ENCODE peak calls at places on chromosome 18, in seven cellular contexts. S, G, W, V, F, R and K are unnamed samples. For H3K27me3, the result is how much of the 10 kb centered on the place peaks cover.

GRCh38 chr18:3625717-3626091 is 175.7 kb downstream of the TGIF1 start:
- DNase-seq in S (no peak), G (no peak), W (peak), V (no peak), F (no peak), R (no peak), K (no peak)

GRCh38 chr18:3449702-3450357 is at the start of gene TGIF1:
- DNase-seq in S (no peak), G (peak), W (peak), V (peak), F (no peak), R (peak), K (peak)

GRCh38 chr18:48946329-48946835 is 4.4 kb downstream of the SMAD7 start:
- DNase-seq in S (no peak), G (no peak), W (peak), V (no peak), F (no peak), R (no peak), K (no peak)

GRCh38 chr18:10565835-10566234 is 40.0 kb downstream of the NAPG start:
- DNase-seq in S (no peak), G (no peak), W (no peak), V (no peak), F (no peak), R (no peak), K (no peak)

GRCh38 chr18:471701-472100 is 28.8 kb downstream of the COLEC12 start:
- DNase-seq in S (no peak), G (no peak), W (no peak), V (no peak), F (no peak), R (no peak), K (no peak)

GRCh38 chr18:6543330-6543908 is 128.7 kb upstream of the L3MBTL4 start:
- DNase-seq in S (no peak), G (no peak), W (peak), V (no peak), F (no peak), R (no peak), K (no peak)

GRCh38 chr18:22141211-22141610 is 28.2 kb upstream of the GATA6 start:
- DNase-seq in S (no peak), G (no peak), W (no peak), V (no peak), F (no peak), R (no peak), K (no peak)

GRCh38 chr18:11494093-11494492 is 115.3 kb upstream of the SLC35G4 start:
- DNase-seq in S (no peak), G (no peak), W (peak), V (no peak), F (no peak), R (no peak), K (no peak)

GRCh38 chr18:31558567-31558966 is 33.1 kb upstream of the TTR start:
- DNase-seq in S (no peak), G (no peak), W (no peak), V (no peak), F (no peak), R (no peak), K (no peak)

GRCh38 chr18:45456076-45457066 is 158.9 kb upstream of the SLC14A2 start:
- DNase-seq in S (no peak), G (peak), W (no peak), V (no peak), F (no peak), R (no peak), K (no peak)

GRCh38 chr18:12783524-12783923 is 80.7 kb downstream of the PSMG2 start:
- DNase-seq in S (no peak), G (no peak), W (no peak), V (no peak), F (no peak), R (no peak), K (no peak)

GRCh38 chr18:6645246-6645645 is 84.3 kb upstream of the ARHGAP28 start:
- DNase-seq in S (no peak), G (no peak), W (no peak), V (no peak), F (no peak), R (no peak), K (no peak)

GRCh38 chr18:2529154-2529553 is 42.2 kb downstream of the METTL4 start:
- DNase-seq in S (no peak), G (no peak), W (no peak), V (no peak), F (no peak), R (no peak), K (no peak)

GRCh38 chr18:22143347-22144340 is 25.7 kb upstream of the GATA6 start:
- DNase-seq in S (no peak), G (no peak), W (no peak), V (no peak), F (no peak), R (no peak), K (no peak)

GRCh38 chr18:78576967-78577366 is 402.7 kb upstream of the SALL3 start:
- DNase-seq in S (no peak), G (no peak), W (no peak), V (no peak), F (no peak), R (no peak), K (no peak)

GRCh38 chr18:6401687-6402086 is 13.0 kb downstream of the L3MBTL4 start:
- DNase-seq in S (no peak), G (no peak), W (no peak), V (no peak), F (no peak), R (no peak), K (no peak)

GRCh38 chr18:23585007-23585871 is 1.1 kb downstream of the NPC1 start:
- DNase-seq in S (peak), G (no peak), W (peak), V (no peak), F (no peak), R (no peak), K (no peak)

GRCh38 chr18:3973191-3973590 is 481.9 kb downstream of the DLGAP1 start:
- DNase-seq in S (no peak), G (no peak), W (no peak), V (no peak), F (no peak), R (no peak), K (no peak)

GRCh38 chr18:12497839-12498238 is 90.1 kb downstream of the PRELID3A start:
- DNase-seq in S (no peak), G (no peak), W (no peak), V (no peak), F (no peak), R (no peak), K (no peak)

GRCh38 chr18:77635441-77635840 is 385.8 kb downstream of the GALR1 start:
- DNase-seq in S (no peak), G (peak), W (no peak), V (no peak), F (no peak), R (no peak), K (peak)

GRCh38 chr18:46676162-46676830 is 19.3 kb upstream of the LOXHD1 start:
- DNase-seq in S (no peak), G (no peak), W (no peak), V (no peak), F (peak), R (no peak), K (no peak)

GRCh38 chr18:70659026-70659726 is 370.3 kb downstream of the SOCS6 start:
- DNase-seq in S (no peak), G (no peak), W (no peak), V (peak), F (no peak), R (no peak), K (no peak)

GRCh38 chr18:30618567-30618966 is 424.0 kb downstream of the DSC3 start:
- DNase-seq in S (no peak), G (no peak), W (no peak), V (no peak), F (no peak), R (no peak), K (no peak)

GRCh38 chr18:7566587-7567486 is at the start of gene PTPRM:
- DNase-seq in S (no peak), G (peak), W (peak), V (no peak), F (no peak), R (peak), K (peak)

GRCh38 chr18:35713545-35713944 is 132.0 kb downstream of the GALNT1 start:
- DNase-seq in S (no peak), G (no peak), W (no peak), V (no peak), F (no peak), R (no peak), K (no peak)

GRCh38 chr18:35717182-35717581 is 135.6 kb downstream of the GALNT1 start:
- DNase-seq in S (no peak), G (no peak), W (no peak), V (no peak), F (no peak), R (no peak), K (no peak)

GRCh38 chr18:35715139-35715538 is 133.6 kb downstream of the GALNT1 start:
- DNase-seq in S (no peak), G (no peak), W (no peak), V (no peak), F (no peak), R (no peak), K (no peak)

GRCh38 chr18:35714539-35714938 is 133.0 kb downstream of the GALNT1 start:
- DNase-seq in S (no peak), G (no peak), W (no peak), V (no peak), F (no peak), R (no peak), K (no peak)

DNA sequence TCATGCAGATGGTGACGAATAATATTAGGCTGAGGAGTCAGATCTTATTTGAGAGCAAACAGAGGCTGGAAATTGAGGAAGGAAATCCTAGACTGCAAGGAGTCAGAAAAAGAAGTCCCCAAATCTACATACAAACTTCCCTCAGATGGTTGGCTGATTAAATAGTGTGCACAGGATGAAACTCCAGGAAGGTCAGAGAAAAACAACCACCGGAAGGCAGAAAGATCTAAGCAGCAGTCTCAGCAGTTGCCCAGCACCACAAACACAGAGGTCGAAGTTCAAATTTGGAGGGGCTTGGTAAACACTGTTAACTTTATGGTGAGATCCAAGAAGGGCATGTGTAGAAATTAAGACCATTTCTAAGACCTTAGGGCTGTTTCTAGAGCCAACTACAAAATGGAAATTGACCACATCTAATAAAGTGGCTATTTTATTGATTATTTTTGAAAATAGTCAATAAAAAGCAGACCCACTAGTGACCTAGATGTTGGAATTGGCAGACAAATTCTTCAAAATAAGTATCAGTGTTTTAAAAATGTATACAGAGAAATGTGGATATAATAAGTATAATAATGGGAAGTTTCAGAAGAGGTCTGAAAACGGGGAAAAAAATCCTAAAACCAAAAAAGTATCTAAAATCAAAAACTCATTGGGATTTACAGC is 134.8 kb downstream of the GALNT1 start:
- DNase-seq in S (no peak), G (no peak), W (no peak), V (no peak), F (no peak), R (no peak), K (no peak)
- H3K27me3 ChIP-seq in S (under half), G (under half), W (under half), V (under half), F (under half), R (under half), K (under half)

GRCh38 chr18:75544496-75544895 is 117.0 kb upstream of the SMIM21 start:
- DNase-seq in S (no peak), G (no peak), W (peak), V (no peak), F (no peak), R (no peak), K (no peak)
- H3K27me3 ChIP-seq in S (under half), G (under half), W (under half), V (under half), F (under half), R (under half), K (under half)

GRCh38 chr18:54964741-54965140 is 5.5 kb upstream of the CCDC68 start:
- DNase-seq in S (no peak), G (no peak), W (no peak), V (no peak), F (no peak), R (no peak), K (no peak)
- H3K27me3 ChIP-seq in S (under half), G (under half), W (under half), V (under half), F (under half), R (under half), K (under half)

GRCh38 chr18:24731158-24731557 is 270.7 kb downstream of the HRH4 start:
- DNase-seq in S (no peak), G (no peak), W (no peak), V (no peak), F (no peak), R (no peak), K (no peak)
- H3K27me3 ChIP-seq in S (under half), G (under half), W (under half), V (under half), F (under half), R (under half), K (under half)

DNA sequence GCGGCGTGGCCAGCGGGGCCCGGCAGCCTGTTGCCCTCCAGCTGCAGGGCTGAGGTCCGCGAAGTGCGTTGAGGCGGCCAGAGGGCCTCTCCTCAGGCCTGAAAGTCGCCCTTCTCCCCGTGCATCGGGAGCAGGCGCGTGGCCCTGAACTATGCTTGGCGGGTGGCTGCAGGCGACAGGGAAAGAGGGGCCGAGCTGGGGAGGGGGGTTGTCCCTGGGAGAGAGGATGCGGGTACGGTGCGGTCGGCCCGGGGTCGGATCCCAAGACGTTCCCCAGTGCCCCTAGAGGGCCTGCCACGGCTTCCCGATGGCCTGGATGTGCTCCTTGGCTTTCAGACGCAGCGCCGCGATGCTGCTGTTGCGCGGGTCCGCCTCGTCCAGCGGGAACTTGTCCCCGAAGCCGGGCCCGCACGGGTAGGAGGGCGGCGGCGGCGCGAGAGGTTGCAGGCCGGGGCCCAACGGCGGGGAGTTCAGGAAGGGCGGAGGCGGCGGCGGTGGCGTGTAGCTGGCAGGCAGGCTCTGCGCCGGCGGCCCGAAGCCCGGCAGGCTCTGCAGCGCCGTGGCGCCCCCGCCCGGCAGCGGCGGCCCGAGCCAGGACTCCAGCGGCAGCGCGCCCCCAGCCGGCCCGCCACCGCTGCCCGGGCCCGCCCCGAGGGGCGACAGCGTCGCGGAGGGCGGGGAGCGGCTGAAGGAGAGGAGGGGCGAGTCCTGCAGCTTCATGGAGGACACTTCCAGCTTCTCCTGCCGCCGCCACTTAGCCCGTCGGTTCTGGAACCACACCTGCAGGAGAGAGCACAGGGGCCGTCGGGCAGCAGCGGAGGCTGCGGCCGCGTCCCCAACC is 4.3 kb downstream of the RAX start:
- DNase-seq in S (no peak), G (no peak), W (no peak), V (no peak), F (no peak), R (no peak), K (peak)
- H3K27me3 ChIP-seq in S (under half), G (under half), W (half or more), V (half or more), F (half or more), R (under half), K (half or more)

GRCh38 chr18:36296591-36297418 is 708 bp upstream of the FHOD3 start:
- DNase-seq in S (no peak), G (peak), W (peak), V (no peak), F (peak), R (peak), K (peak)

GRCh38 chr18:36295214-36295613 is 2.3 kb upstream of the FHOD3 start:
- DNase-seq in S (no peak), G (no peak), W (no peak), V (no peak), F (no peak), R (no peak), K (no peak)

GRCh38 chr18:36297419-36298112 is at the start of gene FHOD3:
- DNase-seq in S (no peak), G (peak), W (no peak), V (no peak), F (no peak), R (peak), K (peak)

GRCh38 chr18:36295880-36296301 is 1.6 kb upstream of the FHOD3 start:
- DNase-seq in S (no peak), G (no peak), W (no peak), V (no peak), F (no peak), R (no peak), K (no peak)

DNA sequence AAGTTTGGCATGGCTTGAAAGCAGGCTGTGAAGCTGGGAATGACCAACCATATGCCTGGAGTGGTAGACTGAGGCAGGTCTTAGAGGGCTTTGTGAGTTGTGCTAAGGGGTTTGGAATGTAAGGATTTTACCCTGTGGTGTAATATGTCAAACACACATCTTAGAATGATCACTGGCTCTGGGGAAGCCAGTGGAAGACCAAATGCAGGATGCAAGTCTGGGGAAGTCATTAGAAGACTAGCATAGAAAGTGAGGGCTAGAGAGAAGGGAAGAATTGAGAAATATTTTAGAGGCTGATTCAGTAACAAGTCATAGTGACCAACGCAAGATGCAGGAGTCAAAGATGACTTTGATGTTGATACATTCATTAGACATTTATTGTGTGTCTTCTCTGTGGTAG is 3.5 kb upstream of the FHOD3 start:
- DNase-seq in S (no peak), G (no peak), W (peak), V (no peak), F (no peak), R (no peak), K (no peak)
- H3K27me3 ChIP-seq in S (under half), G (under half), W (under half), V (half or more), F (under half), R (under half), K (half or more)